ENCODE peak calls at places on chromosomes 3 and 15, in six cellular contexts. One of them, this sample, is unnamed.

GRCh38 chr3:101950510-101950909 is 101.2 kb downstream of the NFKBIZ start:
- DNase-seq in endothelial cell: no peak
- DNase-seq in OCI-M1: no peak
- DNase-seq in activated CD8-positive, alpha-beta memory T cell treated with anti-CD3 and anti-CD28 coated beads for 48 hours: no peak
- DNase-seq in AG08395: peak; percentile 89
- DNase-seq in lower lobe of right lung: no peak
- DNase-seq in this sample: no peak

GRCh38 chr3:193708270-193708669 is 115.3 kb downstream of the OPA1 start:
- DNase-seq in endothelial cell: no peak
- DNase-seq in OCI-M1: no peak
- DNase-seq in activated CD8-positive, alpha-beta memory T cell treated with anti-CD3 and anti-CD28 coated beads for 48 hours: no peak
- DNase-seq in AG08395: no peak
- DNase-seq in lower lobe of right lung: no peak
- DNase-seq in this sample: no peak

GRCh38 chr3:101070260-101071121 is 77.3 kb upstream of the ABI3BP start:
- DNase-seq in endothelial cell: peak; percentile 65
- DNase-seq in OCI-M1: peak; percentile 87
- DNase-seq in activated CD8-positive, alpha-beta memory T cell treated with anti-CD3 and anti-CD28 coated beads for 48 hours: peak; percentile 9
- DNase-seq in AG08395: no peak
- DNase-seq in lower lobe of right lung: peak; percentile 78
- DNase-seq in this sample: peak; percentile 68

GRCh38 chr15:25543156-25543555 is 104.3 kb upstream of the UBE3A start:
- DNase-seq in endothelial cell: no peak
- DNase-seq in OCI-M1: no peak
- DNase-seq in activated CD8-positive, alpha-beta memory T cell treated with anti-CD3 and anti-CD28 coated beads for 48 hours: no peak
- DNase-seq in AG08395: peak; percentile 86
- DNase-seq in lower lobe of right lung: no peak
- DNase-seq in this sample: no peak

GRCh38 chr15:52642386-52643361 is 36.5 kb downstream of the ATOSA start:
- DNase-seq in endothelial cell: no peak
- DNase-seq in OCI-M1: no peak
- DNase-seq in activated CD8-positive, alpha-beta memory T cell treated with anti-CD3 and anti-CD28 coated beads for 48 hours: no peak
- DNase-seq in AG08395: peak; percentile 65
- DNase-seq in lower lobe of right lung: no peak
- DNase-seq in this sample: no peak

GRCh38 chr3:1088503-1088902 is 4.3 kb upstream of the CNTN6 start:
- DNase-seq in endothelial cell: no peak
- DNase-seq in OCI-M1: no peak
- DNase-seq in activated CD8-positive, alpha-beta memory T cell treated with anti-CD3 and anti-CD28 coated beads for 48 hours: no peak
- DNase-seq in AG08395: no peak
- DNase-seq in lower lobe of right lung: no peak
- DNase-seq in this sample: no peak

GRCh38 chr15:94324117-94324826 is 92.9 kb downstream of the MCTP2 start:
- DNase-seq in endothelial cell: peak; percentile 56
- DNase-seq in OCI-M1: peak; percentile 86
- DNase-seq in activated CD8-positive, alpha-beta memory T cell treated with anti-CD3 and anti-CD28 coated beads for 48 hours: no peak
- DNase-seq in AG08395: peak; percentile 72
- DNase-seq in lower lobe of right lung: no peak
- DNase-seq in this sample: peak; percentile 75

GRCh38 chr3:86965180-86965579 is 25.8 kb downstream of the VGLL3 start:
- DNase-seq in endothelial cell: no peak
- DNase-seq in OCI-M1: no peak
- DNase-seq in activated CD8-positive, alpha-beta memory T cell treated with anti-CD3 and anti-CD28 coated beads for 48 hours: no peak
- DNase-seq in AG08395: no peak
- DNase-seq in lower lobe of right lung: no peak
- DNase-seq in this sample: no peak

GRCh38 chr3:190004656-190005055 is 116.0 kb downstream of the P3H2 start:
- DNase-seq in endothelial cell: no peak
- DNase-seq in OCI-M1: no peak
- DNase-seq in activated CD8-positive, alpha-beta memory T cell treated with anti-CD3 and anti-CD28 coated beads for 48 hours: no peak
- DNase-seq in AG08395: no peak
- DNase-seq in lower lobe of right lung: no peak
- DNase-seq in this sample: no peak